ENCODE peak calls at places on chromosome 7, in ten cellular contexts. C is ovary, A is bronchial epithelial cell, G is A549, L is OCI-LY7, N is body of pancreas, Y is fibroblast of the aortic adventitia, B is heart left ventricle, E is cardiac fibroblast, Z is HL-60. M is an unnamed sample.

GRCh38 chr7:40583653-40584424 is 449.0 kb downstream of the SUGCT start:
- DNase-seq in A (peak), Y (peak), L (no peak), G (no peak), N (no peak), E (peak), Z (no peak), C (no peak), B (no peak), M (peak)

GRCh38 chr7:69631131-69631530 is 32.9 kb downstream of the AUTS2 start:
- DNase-seq in Z (no peak), A (no peak), E (no peak), L (peak), B (no peak), G (no peak), Y (no peak), C (no peak), N (no peak), M (no peak)

GRCh38 chr7:143499246-143499645 is 21.6 kb downstream of the TAS2R41 start:
- DNase-seq in G (no peak), A (no peak), Y (peak), C (peak), B (peak), L (no peak), N (no peak), E (peak), Z (no peak), M (no peak)

GRCh38 chr7:13628231-13629001 is 361.1 kb downstream of the ETV1 start:
- DNase-seq in A (peak), N (no peak), B (no peak), E (peak), C (no peak), L (no peak), Z (no peak), Y (peak), G (no peak), M (peak)

GRCh38 chr7:98119257-98119918 is 12.7 kb downstream of the LMTK2 start:
- DNase-seq in A (peak), Y (peak), E (peak), Z (no peak), C (no peak), L (no peak), B (no peak), N (no peak), G (peak), M (peak)

GRCh38 chr7:54769203-54769602 is 10.2 kb upstream of the SEC61G start:
- DNase-seq in Z (no peak), L (no peak), A (peak), C (no peak), B (no peak), G (no peak), E (peak), N (no peak), Y (no peak), M (peak)

GRCh38 chr7:81719865-81720264 is 50.0 kb downstream of the HGF start:
- DNase-seq in E (peak), N (no peak), Z (no peak), Y (no peak), C (no peak), B (no peak), G (no peak), L (no peak), A (no peak), M (no peak)

GRCh38 chr7:32117837-32118236 is 47.6 kb upstream of the PDE1C start:
- DNase-seq in G (no peak), E (no peak), Y (no peak), B (no peak), N (no peak), C (no peak), A (no peak), Z (no peak), L (no peak), M (no peak)

GRCh38 chr7:65325793-65326432 is 47.7 kb upstream of the ZNF92 start:
- DNase-seq in C (no peak), A (no peak), N (no peak), G (no peak), Y (no peak), E (no peak), Z (no peak), L (no peak), B (no peak), M (no peak)

GRCh38 chr7:123711832-123712293 is 36.9 kb downstream of the WASL start:
- DNase-seq in A (peak), Y (no peak), Z (no peak), N (no peak), G (no peak), L (no peak), B (no peak), E (no peak), C (no peak), M (peak)

GRCh38 chr7:70512144-70512543 is 619.8 kb upstream of the GALNT17 start:
- DNase-seq in Z (no peak), B (no peak), N (no peak), A (no peak), L (no peak), Y (no peak), E (no peak), C (no peak), G (no peak), M (no peak)

GRCh38 chr7:39453743-39454355 is 112.4 kb upstream of the YAE1 start:
- DNase-seq in A (peak), C (no peak), L (peak), E (peak), B (no peak), Y (peak), G (peak), Z (peak), N (peak), M (peak)

GRCh38 chr7:124251616-124252015 is 218.7 kb upstream of the TMEM229A start:
- DNase-seq in C (no peak), E (no peak), Z (no peak), N (no peak), L (no peak), B (no peak), A (no peak), G (no peak), Y (no peak), M (no peak)

GRCh38 chr7:140229591-140230516 is 53.1 kb upstream of the KDM7A start:
- DNase-seq in L (no peak), B (peak), N (peak), Z (no peak), A (no peak), Y (no peak), G (no peak), C (no peak), E (no peak), M (no peak)

GRCh38 chr7:133669061-133669455 is 416.2 kb downstream of the EXOC4 start:
- DNase-seq in A (no peak), G (no peak), C (no peak), N (no peak), Y (no peak), L (no peak), Z (no peak), E (no peak), B (no peak), M (no peak)

GRCh38 chr7:133670250-133670649 is 417.4 kb downstream of the EXOC4 start:
- DNase-seq in Y (no peak), N (no peak), G (no peak), A (no peak), L (no peak), E (no peak), Z (no peak), C (no peak), B (no peak), M (no peak)

GRCh38 chr7:133672866-133673265 is 420.0 kb downstream of the EXOC4 start:
- DNase-seq in N (no peak), E (no peak), Z (no peak), G (no peak), B (no peak), A (no peak), L (no peak), C (no peak), Y (no peak), M (no peak)

GRCh38 chr7:133674079-133674478 is 421.2 kb downstream of the EXOC4 start:
- DNase-seq in G (no peak), L (no peak), C (no peak), E (no peak), A (no peak), B (no peak), Z (no peak), N (no peak), Y (no peak), M (no peak)

DNA sequence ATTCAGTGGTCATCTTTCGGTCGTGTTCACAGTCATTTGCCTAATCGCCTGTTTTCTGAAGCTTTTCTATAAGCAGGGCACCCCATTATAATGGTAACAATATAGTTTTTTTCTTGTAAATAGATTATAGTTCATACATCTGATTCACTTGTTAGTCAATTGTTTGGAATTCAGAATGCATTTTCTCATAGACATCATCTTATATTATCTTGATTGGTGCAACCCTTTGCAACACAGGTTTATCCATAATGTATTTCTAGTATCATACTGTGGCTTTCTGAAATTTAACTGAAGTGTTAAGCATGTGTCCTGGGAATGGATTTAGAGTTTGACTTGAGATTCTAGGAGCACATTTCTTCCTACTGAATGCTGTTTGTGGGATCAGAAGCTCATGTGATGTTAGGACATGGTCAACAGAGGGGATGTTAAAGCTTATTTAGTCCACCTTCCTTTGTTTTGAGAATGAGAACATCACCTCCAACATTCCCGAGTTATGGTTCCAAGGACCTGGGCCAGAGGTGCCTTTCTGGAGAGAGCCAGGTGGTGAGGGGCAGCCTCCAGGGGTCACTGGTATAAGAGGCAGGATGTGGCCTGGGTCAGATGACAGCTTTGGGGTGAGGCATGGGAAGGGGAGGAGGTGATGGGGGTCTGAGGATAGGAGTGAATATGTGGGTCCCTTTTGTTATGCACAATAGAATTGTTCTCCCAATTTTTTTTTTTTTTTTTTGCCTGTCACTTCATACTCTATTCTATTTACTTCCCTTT is 415.6 kb downstream of the EXOC4 start:
- DNase-seq in Y (peak), Z (no peak), N (no peak), G (no peak), B (no peak), L (no peak), A (peak), C (no peak), E (peak), M (peak)
- H3K4me3 ChIP-seq in Y (no peak), Z (no peak), N (no peak), G (no peak), B (no peak), L (no peak), A (no peak), C (no peak), E (no peak), M (no peak)

GRCh38 chr7:5657901-5658300 is 123.6 kb downstream of the RNF216 start:
- DNase-seq in A (peak), L (no peak), Z (no peak), N (no peak), Y (no peak), G (no peak), E (no peak), B (no peak), C (no peak), M (peak)
- TF ChIP-seq CTCF in A (peak), L (no peak), Z (no peak), N (no peak), Y (no peak), G (no peak), E (no peak), B (no peak), C (no peak), M (peak)

DNA sequence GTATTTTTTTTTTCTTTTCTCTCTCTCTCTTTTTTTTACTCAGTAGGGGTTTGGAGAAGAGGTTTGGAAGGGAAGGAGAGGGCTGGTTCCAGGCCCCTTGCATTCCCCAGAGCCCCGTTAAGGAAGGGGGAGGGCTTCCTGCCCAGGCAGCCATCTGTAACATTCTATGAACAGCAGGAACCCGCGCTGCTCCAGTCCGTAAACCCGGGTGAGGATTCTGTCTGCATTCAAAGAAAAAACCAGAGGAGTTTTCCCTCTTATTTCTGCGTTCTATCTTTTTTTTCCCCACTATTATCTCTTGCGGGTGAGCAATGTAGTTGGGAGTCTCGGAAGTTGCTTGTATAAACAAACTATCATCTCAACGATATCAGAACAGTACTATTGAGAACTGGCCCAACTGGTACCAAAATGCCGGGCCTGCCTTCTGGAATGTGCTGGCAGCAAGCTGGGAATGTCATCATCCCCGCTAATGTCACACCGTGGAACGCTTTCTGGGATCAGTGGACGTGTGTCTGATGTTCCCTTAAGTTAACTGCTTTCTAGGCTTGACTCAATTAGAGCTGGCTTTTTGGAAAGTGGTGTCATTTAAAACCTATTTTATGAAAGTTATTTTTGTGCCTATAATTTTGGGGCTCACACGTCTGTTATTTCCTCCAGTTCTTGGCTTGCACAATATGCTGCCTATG is 153.1 kb upstream of the MEOX2 start:
- DNase-seq in G (no peak), B (peak), A (no peak), N (peak), L (no peak), E (peak), C (peak), Z (no peak), Y (peak), M (no peak)
- H3K4me3 ChIP-seq in G (no peak), B (peak), A (no peak), N (no peak), L (no peak), E (peak), C (peak), Z (no peak), Y (peak), M (no peak)

GRCh38 chr7:47573758-47574472 is 8.0 kb downstream of the TNS3 start:
- DNase-seq in G (no peak), B (no peak), Y (peak), A (peak), E (peak), N (peak), L (no peak), Z (no peak), C (peak), M (peak)
- TF ChIP-seq CTCF in G (no peak), B (no peak), Y (peak), A (no peak), E (no peak), N (no peak), L (no peak), Z (no peak), C (no peak), M (no peak)

GRCh38 chr7:19421871-19422270 is 276.6 kb upstream of the FERD3L start:
- DNase-seq in Z (no peak), G (no peak), C (no peak), A (no peak), Y (no peak), E (no peak), N (no peak), L (no peak), B (no peak), M (no peak)
- H3K4me3 ChIP-seq in Z (no peak), G (no peak), C (no peak), A (no peak), Y (no peak), E (no peak), N (no peak), L (no peak), B (no peak), M (no peak)

GRCh38 chr7:29297194-29297890 is 102.8 kb downstream of the CHN2 start:
- DNase-seq in B (no peak), G (no peak), E (no peak), C (no peak), A (no peak), N (no peak), L (no peak), Y (no peak), Z (no peak), M (no peak)
- TF ChIP-seq CTCF in B (no peak), G (no peak), E (peak), C (no peak), A (no peak), N (no peak), L (peak), Y (no peak), Z (no peak), M (no peak)

GRCh38 chr7:27139335-27140107 is 4.0 kb downstream of the HOXA5 start:
- DNase-seq in Y (no peak), E (no peak), L (no peak), N (no peak), A (no peak), B (no peak), G (no peak), C (no peak), Z (no peak), M (no peak)

GRCh38 chr7:27141138-27141537 is 2.3 kb downstream of the HOXA5 start:
- DNase-seq in G (no peak), N (no peak), C (no peak), B (no peak), E (no peak), Z (no peak), L (no peak), Y (no peak), A (no peak), M (no peak)

GRCh38 chr7:27137603-27138410 is 5.7 kb downstream of the HOXA5 start:
- DNase-seq in E (no peak), N (no peak), Z (no peak), C (no peak), B (no peak), A (no peak), G (no peak), Y (no peak), L (no peak), M (no peak)

GRCh38 chr7:27140108-27140842 is 3.2 kb downstream of the HOXA5 start:
- DNase-seq in G (no peak), A (no peak), L (no peak), C (no peak), Y (no peak), E (no peak), B (no peak), N (no peak), Z (no peak), M (no peak)

DNA sequence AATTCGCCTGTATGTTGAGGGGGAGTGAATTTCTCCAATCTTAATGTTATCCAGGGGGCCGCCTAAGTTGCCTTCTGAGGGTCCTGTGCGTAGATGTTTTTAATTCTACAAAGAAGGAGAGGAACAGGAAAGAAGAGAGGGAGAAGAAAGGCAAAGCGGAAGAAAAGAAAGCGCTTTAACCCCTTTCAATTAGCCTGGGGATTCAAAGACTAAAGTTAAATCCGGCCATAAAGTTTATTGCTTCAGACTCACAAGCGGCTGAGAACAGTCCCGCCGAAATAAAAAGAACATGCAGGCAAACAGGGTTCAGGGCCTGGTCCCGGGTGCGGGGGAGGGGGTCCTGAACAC is 4.5 kb downstream of the HOXA5 start:
- DNase-seq in G (no peak), Y (no peak), L (no peak), E (no peak), N (no peak), B (no peak), C (no peak), A (no peak), Z (no peak), M (no peak)
- H3K4me3 ChIP-seq in G (no peak), Y (no peak), L (no peak), E (no peak), N (no peak), B (no peak), C (peak), A (no peak), Z (no peak), M (no peak)

M was measured in epithelial cell of esophagus.